ENCODE peak calls at places on chromosomes 3 and 15, in six cellular contexts. One of them, this sample, is unnamed.
A peak's percentile ranks its signal among the peaks of the same experiment; 100 is the strongest.

GRCh38 chr3:72158639-72159005 is 373.7 kb upstream of the PROK2 start:
- DNase-seq in H1: no peak
- DNase-seq in IMR-90: no peak
- DNase-seq in neuronal stem cell: no peak
- DNase-seq in H9: no peak
- DNase-seq in trophoblast cell: no peak
- DNase-seq in this sample: no peak

GRCh38 chr15:29822685-29823459 is 604 bp upstream of the TJP1 start:
- DNase-seq in H9: no peak
- DNase-seq in IMR-90: peak; percentile 83
- DNase-seq in neuronal stem cell: no peak
- DNase-seq in H1: no peak
- DNase-seq in trophoblast cell: peak; percentile 79
- DNase-seq in this sample: peak; percentile 92

GRCh38 chr15:39195988-39196486 is 384.8 kb upstream of the THBS1 start:
- DNase-seq in IMR-90: peak; percentile 85
- DNase-seq in H9: no peak
- DNase-seq in neuronal stem cell: no peak
- DNase-seq in trophoblast cell: peak; percentile 95
- DNase-seq in H1: no peak
- DNase-seq in this sample: peak; percentile 73

GRCh38 chr3:24046214-24046613 is 101.1 kb downstream of the NR1D2 start:
- DNase-seq in IMR-90: no peak
- DNase-seq in neuronal stem cell: no peak
- DNase-seq in H1: no peak
- DNase-seq in trophoblast cell: no peak
- DNase-seq in H9: no peak
- DNase-seq in this sample: no peak

GRCh38 chr3:177563792-177564191 is 366.5 kb upstream of the TBL1XR1 start:
- DNase-seq in H9: no peak
- DNase-seq in IMR-90: no peak
- DNase-seq in trophoblast cell: no peak
- DNase-seq in neuronal stem cell: no peak
- DNase-seq in H1: no peak
- DNase-seq in this sample: no peak

GRCh38 chr3:195466251-195466650 is 23.4 kb upstream of the ACAP2 start:
- DNase-seq in neuronal stem cell: no peak
- DNase-seq in trophoblast cell: no peak
- DNase-seq in H9: no peak
- DNase-seq in H1: no peak
- DNase-seq in IMR-90: no peak
- DNase-seq in this sample: no peak

GRCh38 chr3:166013073-166013679 is 176.0 kb upstream of the BCHE start:
- DNase-seq in neuronal stem cell: peak; percentile 20
- DNase-seq in H1: no peak
- DNase-seq in IMR-90: peak; percentile 37
- DNase-seq in H9: no peak
- DNase-seq in trophoblast cell: peak; percentile 23
- DNase-seq in this sample: peak; percentile 51

GRCh38 chr15:74312445-74313007 is 54.9 kb downstream of the CYP11A1 start:
- DNase-seq in neuronal stem cell: no peak
- DNase-seq in IMR-90: no peak
- DNase-seq in H1: no peak
- DNase-seq in trophoblast cell: no peak
- DNase-seq in H9: no peak
- DNase-seq in this sample: no peak

GRCh38 chr3:159451067-159451466 is 537.6 kb upstream of the IL12A start:
- DNase-seq in trophoblast cell: no peak
- DNase-seq in H1: no peak
- DNase-seq in H9: no peak
- DNase-seq in IMR-90: no peak
- DNase-seq in neuronal stem cell: no peak
- DNase-seq in this sample: no peak

GRCh38 chr3:191982481-191982880 is 521.5 kb downstream of the PYDC2 start:
- DNase-seq in neuronal stem cell: no peak
- DNase-seq in IMR-90: no peak
- DNase-seq in trophoblast cell: no peak
- DNase-seq in H9: no peak
- DNase-seq in H1: no peak
- DNase-seq in this sample: no peak

GRCh38 chr15:35737521-35737920 is 191.6 kb upstream of the DPH6 start:
- DNase-seq in trophoblast cell: no peak
- DNase-seq in H9: no peak
- DNase-seq in IMR-90: peak; percentile 33
- DNase-seq in neuronal stem cell: no peak
- DNase-seq in H1: no peak
- DNase-seq in this sample: no peak

GRCh38 chr15:45522179-45522930 is at the start of gene SLC30A4:
- DNase-seq in H9: peak; percentile 44
- DNase-seq in trophoblast cell: peak; percentile 60
- DNase-seq in neuronal stem cell: peak; percentile 48
- DNase-seq in H1: peak; percentile 9
- DNase-seq in IMR-90: peak; percentile 42
- DNase-seq in this sample: peak; percentile 62

GRCh38 chr15:52678468-52679231 is 538 bp downstream of the ATOSA start:
- DNase-seq in H1: peak; percentile 7
- DNase-seq in H9: peak; percentile 73
- DNase-seq in trophoblast cell: peak; percentile 42
- DNase-seq in neuronal stem cell: peak; percentile 52
- DNase-seq in IMR-90: peak; percentile 66
- DNase-seq in this sample: peak; percentile 77

GRCh38 chr3:184117649-184118048 is 17.5 kb upstream of the EIF2B5 start:
- DNase-seq in IMR-90: no peak
- DNase-seq in H9: no peak
- DNase-seq in neuronal stem cell: no peak
- DNase-seq in H1: no peak
- DNase-seq in trophoblast cell: no peak
- DNase-seq in this sample: no peak

GRCh38 chr3:81375921-81376320 is 385.5 kb downstream of the GBE1 start:
- DNase-seq in H9: no peak
- DNase-seq in IMR-90: no peak
- DNase-seq in H1: no peak
- DNase-seq in neuronal stem cell: no peak
- DNase-seq in trophoblast cell: no peak
- DNase-seq in this sample: no peak

GRCh38 chr3:44241706-44242105 is at the start of gene TOPAZ1:
- DNase-seq in H1: no peak
- DNase-seq in H9: no peak
- DNase-seq in IMR-90: no peak
- DNase-seq in neuronal stem cell: no peak
- DNase-seq in trophoblast cell: no peak
- DNase-seq in this sample: no peak

GRCh38 chr3:38580450-38581382 is 68.8 kb downstream of the SCN5A start:
- DNase-seq in IMR-90: no peak
- DNase-seq in H9: peak; percentile 18
- DNase-seq in neuronal stem cell: no peak
- DNase-seq in H1: no peak
- DNase-seq in trophoblast cell: no peak
- DNase-seq in this sample: no peak

GRCh38 chr15:83153288-83153687 is 45.8 kb downstream of the TM6SF1 start:
- DNase-seq in H1: no peak
- DNase-seq in IMR-90: peak; percentile 21
- DNase-seq in trophoblast cell: no peak
- DNase-seq in H9: no peak
- DNase-seq in neuronal stem cell: no peak
- DNase-seq in this sample: no peak

GRCh38 chr3:194043516-194043915 is 92.4 kb upstream of the HES1 start:
- DNase-seq in neuronal stem cell: no peak
- DNase-seq in H1: no peak
- DNase-seq in IMR-90: peak; percentile 73
- DNase-seq in trophoblast cell: no peak
- DNase-seq in H9: no peak
- DNase-seq in this sample: peak; percentile 86

GRCh38 chr3:72060447-72061034 is 275.6 kb upstream of the PROK2 start:
- DNase-seq in trophoblast cell: no peak
- DNase-seq in H9: no peak
- DNase-seq in H1: no peak
- DNase-seq in IMR-90: no peak
- DNase-seq in neuronal stem cell: no peak
- DNase-seq in this sample: no peak

GRCh38 chr3:156339491-156339890 is 215.4 kb downstream of the SSR3 start:
- DNase-seq in IMR-90: no peak
- DNase-seq in neuronal stem cell: no peak
- DNase-seq in H1: no peak
- DNase-seq in trophoblast cell: no peak
- DNase-seq in H9: no peak
- DNase-seq in this sample: no peak

GRCh38 chr3:124797426-124797945 is 67.2 kb downstream of the UMPS start:
- DNase-seq in trophoblast cell: no peak
- DNase-seq in IMR-90: peak; percentile 12
- DNase-seq in H1: no peak
- DNase-seq in H9: no peak
- DNase-seq in neuronal stem cell: no peak
- DNase-seq in this sample: no peak

GRCh38 chr15:62075595-62076279 is 9.0 kb downstream of the C2CD4A start:
- DNase-seq in IMR-90: peak; percentile 56
- DNase-seq in H1: no peak
- DNase-seq in trophoblast cell: peak; percentile 33
- DNase-seq in H9: no peak
- DNase-seq in neuronal stem cell: no peak
- DNase-seq in this sample: no peak

GRCh38 chr3:42507252-42507651 is 4.8 kb downstream of the VIPR1 start:
- DNase-seq in IMR-90: no peak
- DNase-seq in H1: no peak
- DNase-seq in trophoblast cell: peak; percentile 8
- DNase-seq in H9: peak; percentile 61
- DNase-seq in neuronal stem cell: no peak
- DNase-seq in this sample: no peak

GRCh38 chr15:69700380-69700779 is 247.8 kb downstream of the RPLP1 start:
- DNase-seq in H1: no peak
- DNase-seq in neuronal stem cell: no peak
- DNase-seq in H9: no peak
- DNase-seq in trophoblast cell: no peak
- DNase-seq in IMR-90: no peak
- DNase-seq in this sample: no peak

GRCh38 chr15:79004336-79004735 is 59.5 kb upstream of the CTSH start:
- DNase-seq in neuronal stem cell: no peak
- DNase-seq in H1: no peak
- DNase-seq in IMR-90: peak; percentile 87
- DNase-seq in H9: peak; percentile 75
- DNase-seq in trophoblast cell: peak; percentile 37
- DNase-seq in this sample: peak; percentile 81

GRCh38 chr15:100779331-100780207 is 100.1 kb upstream of the ALDH1A3 start:
- DNase-seq in neuronal stem cell: no peak
- DNase-seq in H9: no peak
- DNase-seq in H1: no peak
- DNase-seq in IMR-90: no peak
- DNase-seq in trophoblast cell: no peak
- DNase-seq in this sample: no peak

GRCh38 chr3:146161725-146162047 is 702 bp upstream of the PLOD2 start:
- DNase-seq in trophoblast cell: peak; percentile 29
- DNase-seq in neuronal stem cell: no peak
- DNase-seq in H1: no peak
- DNase-seq in H9: no peak
- DNase-seq in IMR-90: peak; percentile 63
- DNase-seq in this sample: peak; percentile 65

GRCh38 chr3:82087958-82088357 is 326.5 kb upstream of the GBE1 start:
- DNase-seq in trophoblast cell: peak; percentile 54
- DNase-seq in neuronal stem cell: no peak
- DNase-seq in IMR-90: peak; percentile 67
- DNase-seq in H1: no peak
- DNase-seq in H9: no peak
- DNase-seq in this sample: peak; percentile 49

GRCh38 chr3:53109822-53110771 is 20.1 kb downstream of the RFT1 start:
- DNase-seq in H9: peak; percentile 71
- DNase-seq in IMR-90: peak; percentile 74
- DNase-seq in trophoblast cell: peak; percentile 73
- DNase-seq in neuronal stem cell: no peak
- DNase-seq in H1: peak; percentile 38
- DNase-seq in this sample: peak; percentile 52
- H4K91ac ChIP-seq in H9: no peak overlapping the region
- H4K91ac ChIP-seq in IMR-90: no peak overlapping the region
- H4K91ac ChIP-seq in trophoblast cell: no peak overlapping the region
- H4K91ac ChIP-seq in neuronal stem cell: no peak overlapping the region
- H4K91ac ChIP-seq in H1: no peak overlapping the region
- H4K91ac ChIP-seq in this sample: no peak overlapping the region

GRCh38 chr15:57388199-57388863 is 12.0 kb downstream of the CGNL1 start:
- DNase-seq in H9: no peak
- DNase-seq in trophoblast cell: no peak
- DNase-seq in neuronal stem cell: no peak
- DNase-seq in IMR-90: no peak
- DNase-seq in H1: no peak
- DNase-seq in this sample: no peak
- H4K91ac ChIP-seq in H9: no peak overlapping the region
- H4K91ac ChIP-seq in trophoblast cell: no peak overlapping the region
- H4K91ac ChIP-seq in neuronal stem cell: no peak overlapping the region
- H4K91ac ChIP-seq in IMR-90: no peak overlapping the region
- H4K91ac ChIP-seq in H1: peak overlapping the region; percentile 95
- H4K91ac ChIP-seq in this sample: no peak overlapping the region

DNA sequence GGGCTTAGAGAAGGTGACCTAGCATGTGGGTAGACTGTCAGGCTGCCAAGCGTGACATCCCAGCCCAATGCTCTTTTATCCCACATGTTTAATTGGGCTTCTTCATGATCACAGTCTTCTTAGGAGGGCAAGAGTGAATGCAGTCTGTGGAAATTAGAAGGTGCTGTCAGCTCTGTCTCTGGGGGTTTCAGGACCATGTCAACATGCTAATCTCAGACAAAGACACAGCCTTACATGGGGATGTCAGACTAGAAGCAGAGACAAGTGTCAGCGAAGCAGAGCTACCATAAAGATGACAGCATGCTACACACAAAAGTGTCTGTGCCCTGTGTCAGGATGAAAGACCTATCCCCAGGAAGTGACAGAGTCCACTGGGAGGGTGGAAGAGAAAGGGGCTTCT is 120.1 kb upstream of the SLC25A36 start:
- DNase-seq in IMR-90: no peak
- DNase-seq in H1: no peak
- DNase-seq in H9: no peak
- DNase-seq in neuronal stem cell: no peak
- DNase-seq in trophoblast cell: no peak
- DNase-seq in this sample: no peak
- H4K91ac ChIP-seq in IMR-90: no peak overlapping the region
- H4K91ac ChIP-seq in H1: no peak overlapping the region
- H4K91ac ChIP-seq in H9: no peak overlapping the region
- H4K91ac ChIP-seq in neuronal stem cell: no peak overlapping the region
- H4K91ac ChIP-seq in trophoblast cell: no peak overlapping the region
- H4K91ac ChIP-seq in this sample: no peak overlapping the region

GRCh38 chr15:90962021-90962420 is 7.3 kb downstream of the RCCD1 start:
- DNase-seq in H1: no peak
- DNase-seq in IMR-90: no peak
- DNase-seq in trophoblast cell: no peak
- DNase-seq in neuronal stem cell: no peak
- DNase-seq in H9: no peak
- DNase-seq in this sample: no peak

GRCh38 chr15:90960316-90961091 is 5.8 kb downstream of the RCCD1 start:
- DNase-seq in H1: no peak
- DNase-seq in neuronal stem cell: no peak
- DNase-seq in H9: no peak
- DNase-seq in IMR-90: no peak
- DNase-seq in trophoblast cell: no peak
- DNase-seq in this sample: no peak

GRCh38 chr15:90959028-90959595 is 4.4 kb downstream of the RCCD1 start:
- DNase-seq in neuronal stem cell: no peak
- DNase-seq in IMR-90: no peak
- DNase-seq in H9: no peak
- DNase-seq in H1: no peak
- DNase-seq in trophoblast cell: no peak
- DNase-seq in this sample: no peak

GRCh38 chr15:90957791-90958190 is 3.1 kb downstream of the RCCD1 start:
- DNase-seq in neuronal stem cell: no peak
- DNase-seq in IMR-90: no peak
- DNase-seq in H9: no peak
- DNase-seq in H1: no peak
- DNase-seq in trophoblast cell: no peak
- DNase-seq in this sample: no peak

GRCh38 chr15:90959894-90960293 is 5.2 kb downstream of the RCCD1 start:
- DNase-seq in H9: no peak
- DNase-seq in trophoblast cell: no peak
- DNase-seq in H1: no peak
- DNase-seq in IMR-90: peak; percentile 18
- DNase-seq in neuronal stem cell: no peak
- DNase-seq in this sample: no peak
- H4K91ac ChIP-seq in H9: no peak overlapping the region
- H4K91ac ChIP-seq in trophoblast cell: no peak overlapping the region
- H4K91ac ChIP-seq in H1: no peak overlapping the region
- H4K91ac ChIP-seq in IMR-90: no peak overlapping the region
- H4K91ac ChIP-seq in neuronal stem cell: no peak overlapping the region
- H4K91ac ChIP-seq in this sample: no peak overlapping the region